ENCODE peak calls at places on chromosomes 5 and 9, in six cellular contexts. Q is upper lobe of left lung, X is HepG2, J is GM12878, L is A549, N is K562. M is an unnamed sample. For H3K4me1, the result is how much of the 10 kb centered on the place peaks cover.

GRCh38 chr9:135260221-135260620 is 172.8 kb downstream of the OLFM1 start:
- ATAC-seq in Q (no peak), L (no peak), X (no peak), J (no peak), N (no peak), M (no peak)

GRCh38 chr5:39355324-39355723 is 9.0 kb downstream of the C9 start:
- ATAC-seq in J (no peak), Q (no peak), L (no peak), N (no peak), X (no peak), M (no peak)

GRCh38 chr9:10251490-10251889 is 361.3 kb downstream of the PTPRD start:
- ATAC-seq in X (no peak), L (no peak), N (no peak), Q (no peak), J (no peak), M (no peak)

GRCh38 chr9:109652112-109652511 is 127.9 kb upstream of the PALM2AKAP2 start:
- ATAC-seq in X (no peak), Q (no peak), N (no peak), L (no peak), J (no peak), M (no peak)

GRCh38 chr5:143139585-143139984 is 263.9 kb downstream of the NR3C1 start:
- ATAC-seq in Q (no peak), X (no peak), L (no peak), J (no peak), N (no peak), M (no peak)

GRCh38 chr9:35111006-35111933 is 4.4 kb downstream of the ATOSB start:
- ATAC-seq in Q (peak), J (peak), L (peak), N (peak), X (peak), M (peak)

GRCh38 chr9:135826188-135826545 is 81.2 kb downstream of the CAMSAP1 start:
- ATAC-seq in N (no peak), J (no peak), X (no peak), Q (peak), L (no peak), M (no peak)

GRCh38 chr9:81833563-81834345 is 94.5 kb upstream of the SPATA31D4 start:
- ATAC-seq in Q (no peak), N (no peak), X (peak), J (no peak), L (peak), M (no peak)

GRCh38 chr5:174575043-174575442 is 149.3 kb upstream of the MSX2 start:
- ATAC-seq in Q (no peak), J (no peak), X (no peak), N (no peak), L (no peak), M (no peak)

GRCh38 chr9:6785682-6786081 is 27.9 kb downstream of the KDM4C start:
- ATAC-seq in N (peak), Q (no peak), X (no peak), J (no peak), L (no peak), M (no peak)

GRCh38 chr9:35603506-35603985 is 1.5 kb upstream of the TESK1 start:
- ATAC-seq in Q (no peak), X (no peak), N (no peak), J (no peak), L (no peak), M (peak)

GRCh38 chr5:172830876-172831662 is 3.0 kb upstream of the ERGIC1 start:
- ATAC-seq in Q (no peak), N (no peak), L (no peak), X (no peak), J (no peak), M (no peak)

GRCh38 chr5:80127037-80127642 is 92.0 kb downstream of the THBS4 start:
- ATAC-seq in L (no peak), Q (no peak), N (no peak), X (no peak), J (peak), M (peak)

GRCh38 chr9:36007309-36007708 is 29.4 kb upstream of the RECK start:
- ATAC-seq in Q (no peak), L (no peak), N (no peak), J (peak), X (no peak), M (no peak)

DNA sequence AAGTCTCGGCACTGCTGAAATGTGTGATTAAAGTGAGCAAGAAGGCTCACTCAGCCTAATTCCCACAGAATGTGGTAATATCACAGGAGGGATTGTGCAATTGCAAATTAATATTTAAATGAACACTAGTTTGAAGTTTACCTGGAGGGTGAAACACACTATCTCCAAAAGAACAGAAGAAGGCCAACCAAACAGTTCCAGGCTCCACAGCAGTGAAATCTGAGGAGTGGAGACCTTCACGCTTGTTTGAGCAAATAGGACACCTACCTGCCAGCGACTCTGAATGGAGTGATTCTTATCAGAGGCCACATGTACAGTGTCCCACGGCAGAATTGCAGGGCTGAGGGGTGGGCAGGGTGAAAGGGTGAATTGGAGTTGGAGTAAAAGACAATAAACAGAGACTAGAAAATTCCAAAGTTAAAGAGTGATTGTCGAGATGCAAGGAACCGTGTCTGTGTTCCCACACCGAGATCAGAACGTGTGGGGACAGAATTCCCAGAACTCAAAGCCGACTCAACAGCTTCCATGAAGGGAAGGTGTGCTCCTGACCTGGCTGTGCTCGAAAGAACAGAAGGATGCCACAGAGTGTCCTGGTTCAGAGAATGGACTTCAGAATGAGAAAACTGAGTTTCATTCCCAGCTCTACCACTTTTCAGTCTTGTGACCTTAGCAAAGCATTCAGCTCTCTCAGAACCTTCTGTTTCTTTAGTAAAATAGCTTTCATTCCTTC is 420.2 kb upstream of the SLC30A5 start:
- ATAC-seq in X (peak), N (no peak), Q (no peak), L (no peak), J (no peak), M (no peak)
- H3K4me3 ChIP-seq in X (no peak), N (no peak), Q (peak), L (no peak), J (no peak), M (peak)

GRCh38 chr5:65261499-65261898 is 220.2 kb downstream of the ADAMTS6 start:
- ATAC-seq in N (no peak), Q (no peak), X (no peak), J (no peak), L (no peak), M (no peak)

GRCh38 chr5:65262590-65263189 is 219.0 kb downstream of the ADAMTS6 start:
- ATAC-seq in J (no peak), X (no peak), L (no peak), N (peak), Q (no peak), M (no peak)

GRCh38 chr5:65263291-65263690 is 218.4 kb downstream of the ADAMTS6 start:
- ATAC-seq in Q (no peak), J (no peak), N (no peak), X (no peak), L (no peak), M (no peak)

GRCh38 chr5:65264420-65264819 is 217.3 kb downstream of the ADAMTS6 start:
- ATAC-seq in J (no peak), Q (no peak), X (no peak), N (no peak), L (no peak), M (no peak)

DNA sequence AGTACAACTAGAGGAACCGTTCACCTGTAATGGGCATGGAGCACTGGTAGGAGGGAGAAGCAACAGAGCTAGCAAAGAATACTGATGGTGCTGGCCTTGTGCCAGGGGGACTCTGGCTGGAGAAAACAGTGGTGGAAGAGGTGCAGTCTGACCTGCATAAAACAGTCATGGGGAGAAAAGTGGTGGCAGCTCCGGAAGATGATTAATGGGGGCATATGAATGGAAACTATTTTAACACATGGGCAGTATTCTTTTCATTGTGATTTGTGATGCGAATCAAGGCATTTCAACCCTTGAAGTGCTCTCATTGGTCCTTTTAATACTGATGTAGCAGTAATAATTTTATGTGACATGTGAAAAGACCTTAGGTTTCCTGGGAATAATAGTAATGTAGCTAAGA is 219.6 kb downstream of the ADAMTS6 start:
- ATAC-seq in L (no peak), J (no peak), N (no peak), X (no peak), Q (no peak), M (no peak)
- TF ChIP-seq EP300 in L (no peak), J (no peak), N (no peak), X (no peak), Q (no peak), M (no peak)

GRCh38 chr9:93128715-93129224 is 5.3 kb downstream of the NINJ1 start:
- ATAC-seq in J (no peak), X (no peak), L (no peak), Q (no peak), N (no peak), M (no peak)
- H3K4me1 ChIP-seq in J (under half), X (half or more), L (under half), Q (half or more), N (half or more), M (under half)

GRCh38 chr9:14336244-14336643 is 22.3 kb upstream of the NFIB start:
- ATAC-seq in L (no peak), Q (no peak), J (no peak), N (no peak), X (no peak), M (no peak)
- H3K4me3 ChIP-seq in L (no peak), Q (no peak), J (no peak), N (no peak), X (no peak), M (no peak)

DNA sequence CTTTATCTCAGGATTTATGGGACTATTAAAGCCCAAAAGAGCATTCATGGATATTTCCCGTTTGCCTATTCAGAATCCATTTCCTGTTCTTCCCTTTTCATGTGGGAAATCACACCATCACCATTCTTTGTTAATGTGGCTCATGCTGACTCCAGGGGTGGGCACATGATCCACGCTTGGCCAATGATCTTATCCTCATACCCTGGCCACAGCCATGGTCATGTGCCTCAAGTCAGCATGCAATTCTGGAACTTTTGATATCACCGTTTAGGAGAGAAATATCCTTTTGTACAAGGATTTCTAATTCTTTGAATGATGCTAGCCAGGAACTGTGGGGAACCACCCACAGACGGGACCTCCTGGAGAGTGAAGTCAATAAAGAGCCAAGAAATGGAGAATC is 272.2 kb downstream of the PRELID2 start:
- ATAC-seq in Q (no peak), N (no peak), L (no peak), X (no peak), J (no peak), M (no peak)
- TF ChIP-seq EP300 in Q (no peak), N (no peak), L (no peak), X (no peak), J (no peak), M (no peak)

GRCh38 chr9:120708526-120709224 is 5.6 kb downstream of the MEGF9 start:
- ATAC-seq in Q (no peak), L (no peak), X (no peak), N (no peak), J (no peak), M (no peak)
- H3K4me1 ChIP-seq in Q (under half), L (half or more), X (half or more), N (under half), J (under half), M (under half)

M was measured in gastroesophageal sphincter.